ENCODE peak calls at places on chromosomes 5 and 9, in four cellular contexts. One of them, this sample, is unnamed.

GRCh38 chr5:87393331-87393730 is 19.4 kb downstream of the CCNH start:
- DNase-seq in fibroblast of lung: peak
- DNase-seq in breast epithelium: no peak
- DNase-seq in substantia nigra: no peak
- DNase-seq in this sample: no peak

GRCh38 chr9:86605303-86605702 is 251.1 kb upstream of the TUT7 start:
- DNase-seq in fibroblast of lung: no peak
- DNase-seq in breast epithelium: no peak
- DNase-seq in substantia nigra: no peak
- DNase-seq in this sample: no peak

GRCh38 chr9:99030082-99030481 is 74.8 kb upstream of the TGFBR1 start:
- DNase-seq in fibroblast of lung: peak
- DNase-seq in breast epithelium: no peak
- DNase-seq in substantia nigra: no peak
- DNase-seq in this sample: no peak

GRCh38 chr9:11158063-11158462 is 545.3 kb upstream of the PTPRD start:
- DNase-seq in fibroblast of lung: no peak
- DNase-seq in breast epithelium: no peak
- DNase-seq in substantia nigra: no peak
- DNase-seq in this sample: no peak

GRCh38 chr5:110431603-110432002 is 294.9 kb downstream of the TMEM232 start:
- DNase-seq in fibroblast of lung: no peak
- DNase-seq in breast epithelium: no peak
- DNase-seq in substantia nigra: no peak
- DNase-seq in this sample: no peak

GRCh38 chr5:114977979-114978573 is 191.6 kb downstream of the TRIM36 start:
- DNase-seq in fibroblast of lung: no peak
- DNase-seq in breast epithelium: no peak
- DNase-seq in substantia nigra: no peak
- DNase-seq in this sample: no peak

GRCh38 chr9:115883467-115884329 is 269.9 kb upstream of the PAPPA start:
- DNase-seq in fibroblast of lung: peak
- DNase-seq in breast epithelium: no peak
- DNase-seq in substantia nigra: no peak
- DNase-seq in this sample: no peak

GRCh38 chr5:17898766-17899165 is 264.5 kb downstream of the TAF11L14 start:
- DNase-seq in fibroblast of lung: no peak
- DNase-seq in breast epithelium: no peak
- DNase-seq in substantia nigra: no peak
- DNase-seq in this sample: no peak

GRCh38 chr9:93112864-93113389 is 16.9 kb downstream of the CARD19 start:
- DNase-seq in fibroblast of lung: no peak
- DNase-seq in breast epithelium: peak
- DNase-seq in substantia nigra: no peak
- DNase-seq in this sample: no peak

GRCh38 chr9:107007981-107008380 is 145.0 kb downstream of the ZNF462 start:
- DNase-seq in fibroblast of lung: no peak
- DNase-seq in breast epithelium: no peak
- DNase-seq in substantia nigra: no peak
- DNase-seq in this sample: no peak

GRCh38 chr5:141528401-141528984 is 39.6 kb downstream of the PCDHGC5 start:
- DNase-seq in fibroblast of lung: peak
- DNase-seq in breast epithelium: no peak
- DNase-seq in substantia nigra: no peak
- DNase-seq in this sample: peak

GRCh38 chr5:122693963-122694362 is 80.9 kb upstream of the SNX2 start:
- DNase-seq in fibroblast of lung: no peak
- DNase-seq in breast epithelium: no peak
- DNase-seq in substantia nigra: no peak
- DNase-seq in this sample: no peak

GRCh38 chr5:90916947-90917800 is 358.6 kb downstream of the ADGRV1 start:
- DNase-seq in fibroblast of lung: no peak
- DNase-seq in breast epithelium: no peak
- DNase-seq in substantia nigra: no peak
- DNase-seq in this sample: no peak

GRCh38 chr5:73280821-73281746 is 108.1 kb downstream of the TMEM174 start:
- DNase-seq in fibroblast of lung: peak
- DNase-seq in breast epithelium: no peak
- DNase-seq in substantia nigra: no peak
- DNase-seq in this sample: peak

GRCh38 chr9:125932012-125932411 is 184.8 kb downstream of the PBX3 start:
- DNase-seq in fibroblast of lung: peak
- DNase-seq in breast epithelium: no peak
- DNase-seq in substantia nigra: peak
- DNase-seq in this sample: peak

GRCh38 chr5:3307982-3308621 is 287.5 kb upstream of the IRX1 start:
- DNase-seq in fibroblast of lung: no peak
- DNase-seq in breast epithelium: no peak
- DNase-seq in substantia nigra: no peak
- DNase-seq in this sample: no peak

GRCh38 chr5:170332058-170332457 is 34.5 kb upstream of the LCP2 start:
- DNase-seq in fibroblast of lung: no peak
- DNase-seq in breast epithelium: no peak
- DNase-seq in substantia nigra: no peak
- DNase-seq in this sample: no peak
- H3K27ac ChIP-seq in fibroblast of lung: no peak
- H3K27ac ChIP-seq in breast epithelium: peak
- H3K27ac ChIP-seq in substantia nigra: no peak
- H3K27ac ChIP-seq in this sample: peak

DNA sequence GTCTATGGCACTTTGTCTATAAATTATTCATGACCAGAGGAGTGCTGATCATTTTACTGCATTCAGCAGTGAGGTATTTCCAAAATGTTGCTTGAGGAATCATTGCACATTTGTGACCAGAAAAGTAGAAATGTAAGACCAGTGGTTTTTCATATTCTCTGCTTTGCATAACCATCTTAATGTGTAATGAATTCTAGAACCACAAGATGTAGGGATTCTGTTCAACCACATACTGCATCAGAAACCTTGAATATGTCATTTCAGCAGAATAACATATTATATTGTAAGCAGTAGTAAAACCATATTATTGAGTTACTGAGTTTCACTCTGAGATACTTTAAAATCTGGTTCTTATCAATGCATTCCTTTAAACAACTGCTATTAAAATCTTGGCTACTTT is 1243.4 kb downstream of the MAT2B start:
- DNase-seq in fibroblast of lung: no peak
- DNase-seq in breast epithelium: no peak
- DNase-seq in substantia nigra: no peak
- DNase-seq in this sample: no peak
- H3K27ac ChIP-seq in fibroblast of lung: no peak
- H3K27ac ChIP-seq in breast epithelium: no peak
- H3K27ac ChIP-seq in substantia nigra: no peak
- H3K27ac ChIP-seq in this sample: no peak

GRCh38 chr9:37423508-37423907 is 1.0 kb downstream of the GRHPR start:
- DNase-seq in fibroblast of lung: no peak
- DNase-seq in breast epithelium: no peak
- DNase-seq in substantia nigra: no peak
- DNase-seq in this sample: no peak
- H3K27ac ChIP-seq in fibroblast of lung: no peak
- H3K27ac ChIP-seq in breast epithelium: no peak
- H3K27ac ChIP-seq in substantia nigra: peak
- H3K27ac ChIP-seq in this sample: no peak

GRCh38 chr5:119336846-119337564 is 18.8 kb upstream of the TNFAIP8 start:
- DNase-seq in fibroblast of lung: no peak
- DNase-seq in breast epithelium: no peak
- DNase-seq in substantia nigra: no peak
- DNase-seq in this sample: no peak
- H3K27ac ChIP-seq in fibroblast of lung: no peak
- H3K27ac ChIP-seq in breast epithelium: no peak
- H3K27ac ChIP-seq in substantia nigra: no peak
- H3K27ac ChIP-seq in this sample: no peak

DNA sequence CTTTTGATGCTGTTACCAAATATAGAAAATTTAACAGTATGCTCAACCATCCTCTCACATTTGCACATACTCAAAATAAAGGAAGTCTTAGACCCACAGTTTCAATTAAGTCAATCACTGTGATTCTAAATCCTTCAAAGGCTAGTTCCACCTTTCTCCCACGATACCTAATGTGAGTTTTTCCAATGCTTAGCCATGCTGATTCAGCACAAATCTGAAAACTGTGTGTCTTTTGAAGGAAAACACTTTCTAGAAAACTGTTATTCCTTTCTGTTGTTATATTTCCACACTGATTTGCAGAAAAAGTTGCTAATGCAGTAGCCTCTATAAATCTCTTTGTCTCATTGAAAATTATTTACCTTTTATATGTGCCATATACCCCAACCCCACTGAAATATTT is 645.7 kb downstream of the PRR16 start:
- DNase-seq in fibroblast of lung: no peak
- DNase-seq in breast epithelium: no peak
- DNase-seq in substantia nigra: no peak
- DNase-seq in this sample: no peak
- H3K27ac ChIP-seq in fibroblast of lung: no peak
- H3K27ac ChIP-seq in breast epithelium: no peak
- H3K27ac ChIP-seq in substantia nigra: no peak
- H3K27ac ChIP-seq in this sample: no peak

This sample was measured in ovary.